ENCODE peak calls at places on chromosomes 2 and 18, in nine cellular contexts. One of them, this sample, is unnamed.

GRCh38 chr18:77765468-77765867 is 515.8 kb downstream of the GALR1 start:
- DNase-seq in trophoblast cell: no peak
- DNase-seq in GM23248: peak
- DNase-seq in mesendoderm: peak
- DNase-seq in endodermal cell: peak
- DNase-seq in SK-N-MC: no peak
- DNase-seq in fibroblast of lung: peak
- DNase-seq in IMR-90: no peak
- DNase-seq in H9: no peak
- DNase-seq in this sample: no peak

GRCh38 chr2:85577386-85578242 is at the start of gene VAMP8:
- DNase-seq in trophoblast cell: peak
- DNase-seq in GM23248: no peak
- DNase-seq in mesendoderm: peak
- DNase-seq in endodermal cell: peak
- DNase-seq in SK-N-MC: no peak
- DNase-seq in fibroblast of lung: no peak
- DNase-seq in IMR-90: no peak
- DNase-seq in H9: peak
- DNase-seq in this sample: peak

GRCh38 chr18:52979888-52980287 is 639.9 kb downstream of the DCC start:
- DNase-seq in trophoblast cell: no peak
- DNase-seq in GM23248: no peak
- DNase-seq in mesendoderm: peak
- DNase-seq in endodermal cell: no peak
- DNase-seq in SK-N-MC: no peak
- DNase-seq in fibroblast of lung: no peak
- DNase-seq in IMR-90: no peak
- DNase-seq in H9: no peak
- DNase-seq in this sample: no peak

GRCh38 chr2:96642564-96643350 is at the start of gene FER1L5:
- DNase-seq in trophoblast cell: no peak
- DNase-seq in GM23248: peak
- DNase-seq in mesendoderm: peak
- DNase-seq in endodermal cell: peak
- DNase-seq in SK-N-MC: peak
- DNase-seq in fibroblast of lung: peak
- DNase-seq in IMR-90: peak
- DNase-seq in H9: peak
- DNase-seq in this sample: peak

GRCh38 chr2:84839851-84840250 is 41.0 kb downstream of the TRABD2A start:
- DNase-seq in trophoblast cell: no peak
- DNase-seq in GM23248: no peak
- DNase-seq in mesendoderm: peak
- DNase-seq in endodermal cell: no peak
- DNase-seq in SK-N-MC: no peak
- DNase-seq in fibroblast of lung: no peak
- DNase-seq in IMR-90: no peak
- DNase-seq in H9: no peak
- DNase-seq in this sample: no peak

GRCh38 chr2:51251356-51251755 is 219.4 kb upstream of the NRXN1 start:
- DNase-seq in trophoblast cell: no peak
- DNase-seq in GM23248: no peak
- DNase-seq in mesendoderm: no peak
- DNase-seq in endodermal cell: no peak
- DNase-seq in SK-N-MC: no peak
- DNase-seq in fibroblast of lung: no peak
- DNase-seq in IMR-90: no peak
- DNase-seq in H9: no peak
- DNase-seq in this sample: no peak

GRCh38 chr2:100730290-100730868 is 89.6 kb upstream of the NPAS2 start:
- DNase-seq in trophoblast cell: peak
- DNase-seq in GM23248: peak
- DNase-seq in mesendoderm: peak
- DNase-seq in endodermal cell: peak
- DNase-seq in SK-N-MC: no peak
- DNase-seq in fibroblast of lung: peak
- DNase-seq in IMR-90: peak
- DNase-seq in H9: peak
- DNase-seq in this sample: no peak

GRCh38 chr2:168156661-168157060 is 90.7 kb downstream of the STK39 start:
- DNase-seq in trophoblast cell: no peak
- DNase-seq in GM23248: peak
- DNase-seq in mesendoderm: peak
- DNase-seq in endodermal cell: no peak
- DNase-seq in SK-N-MC: peak
- DNase-seq in fibroblast of lung: peak
- DNase-seq in IMR-90: peak
- DNase-seq in H9: no peak
- DNase-seq in this sample: no peak

GRCh38 chr2:200302940-200303727 is 3.4 kb upstream of the SPATS2L start:
- DNase-seq in trophoblast cell: peak
- DNase-seq in GM23248: peak
- DNase-seq in mesendoderm: peak
- DNase-seq in endodermal cell: no peak
- DNase-seq in SK-N-MC: no peak
- DNase-seq in fibroblast of lung: peak
- DNase-seq in IMR-90: peak
- DNase-seq in H9: no peak
- DNase-seq in this sample: no peak

GRCh38 chr2:164722604-164723338 is 101.5 kb upstream of the GRB14 start:
- DNase-seq in trophoblast cell: no peak
- DNase-seq in GM23248: peak
- DNase-seq in mesendoderm: no peak
- DNase-seq in endodermal cell: no peak
- DNase-seq in SK-N-MC: no peak
- DNase-seq in fibroblast of lung: no peak
- DNase-seq in IMR-90: no peak
- DNase-seq in H9: no peak
- DNase-seq in this sample: no peak

GRCh38 chr2:164717000-164717597 is 95.8 kb upstream of the GRB14 start:
- DNase-seq in trophoblast cell: no peak
- DNase-seq in GM23248: peak
- DNase-seq in mesendoderm: no peak
- DNase-seq in endodermal cell: no peak
- DNase-seq in SK-N-MC: no peak
- DNase-seq in fibroblast of lung: no peak
- DNase-seq in IMR-90: peak
- DNase-seq in H9: no peak
- DNase-seq in this sample: no peak

GRCh38 chr2:164721425-164721824 is 100.1 kb upstream of the GRB14 start:
- DNase-seq in trophoblast cell: no peak
- DNase-seq in GM23248: no peak
- DNase-seq in mesendoderm: no peak
- DNase-seq in endodermal cell: no peak
- DNase-seq in SK-N-MC: no peak
- DNase-seq in fibroblast of lung: no peak
- DNase-seq in IMR-90: no peak
- DNase-seq in H9: no peak
- DNase-seq in this sample: no peak

GRCh38 chr2:164725542-164725941 is 104.3 kb upstream of the GRB14 start:
- DNase-seq in trophoblast cell: no peak
- DNase-seq in GM23248: no peak
- DNase-seq in mesendoderm: no peak
- DNase-seq in endodermal cell: no peak
- DNase-seq in SK-N-MC: no peak
- DNase-seq in fibroblast of lung: no peak
- DNase-seq in IMR-90: no peak
- DNase-seq in H9: no peak
- DNase-seq in this sample: no peak

DNA sequence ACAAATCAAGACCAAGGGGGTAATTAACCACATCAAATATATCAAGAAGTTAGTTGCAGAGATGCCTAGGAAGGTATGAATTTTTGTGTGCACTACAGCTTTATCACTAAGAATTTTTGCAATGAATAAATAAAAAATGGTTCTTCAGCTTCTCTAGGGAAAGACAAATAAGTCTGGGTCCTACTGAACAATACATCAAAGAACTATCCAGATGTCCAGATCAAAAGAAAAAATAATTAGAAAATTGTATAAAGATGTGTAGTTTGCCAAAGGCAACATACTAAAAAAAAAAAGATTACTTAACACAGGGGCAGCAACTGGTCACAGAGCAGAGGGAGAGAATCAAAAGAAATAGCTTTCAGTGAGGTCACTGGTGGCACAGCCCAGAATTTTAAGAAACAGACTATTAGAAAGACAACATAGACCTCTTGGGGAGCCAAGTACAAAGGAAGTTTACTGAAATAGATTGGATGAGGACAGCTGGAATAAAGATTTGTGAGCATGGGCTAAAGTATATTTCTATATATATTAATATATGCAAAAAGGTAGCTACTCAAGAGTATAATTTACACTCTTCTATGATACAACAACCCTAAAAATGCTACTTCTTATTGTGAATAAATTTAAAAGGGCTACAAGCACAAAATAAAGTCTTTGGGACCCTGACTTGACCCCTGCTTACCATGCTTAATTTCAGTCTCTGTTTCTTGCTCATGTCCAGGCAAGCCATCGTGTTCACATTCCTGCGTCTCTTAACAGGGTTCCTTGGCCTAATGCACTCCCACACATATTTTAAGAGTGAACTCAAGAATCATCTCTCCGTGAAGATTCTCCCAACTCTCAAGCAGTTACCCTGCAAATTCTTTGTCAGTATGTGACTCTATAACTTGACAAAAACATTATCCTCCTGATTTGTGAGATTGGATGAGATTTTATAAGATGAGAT is 99.0 kb upstream of the GRB14 start:
- DNase-seq in trophoblast cell: no peak
- DNase-seq in GM23248: peak
- DNase-seq in mesendoderm: no peak
- DNase-seq in endodermal cell: no peak
- DNase-seq in SK-N-MC: no peak
- DNase-seq in fibroblast of lung: peak
- DNase-seq in IMR-90: peak
- DNase-seq in H9: no peak
- DNase-seq in this sample: no peak
- H3K9ac ChIP-seq in trophoblast cell: no peak
- H3K9ac ChIP-seq in GM23248: no peak
- H3K9ac ChIP-seq in mesendoderm: no peak
- H3K9ac ChIP-seq in endodermal cell: no peak
- H3K9ac ChIP-seq in SK-N-MC: no peak
- H3K9ac ChIP-seq in fibroblast of lung: no peak
- H3K9ac ChIP-seq in IMR-90: no peak
- H3K9ac ChIP-seq in H9: no peak
- H3K9ac ChIP-seq in this sample: no peak

GRCh38 chr2:19346983-19347618 is 11.3 kb downstream of the OSR1 start:
- DNase-seq in trophoblast cell: no peak
- DNase-seq in GM23248: no peak
- DNase-seq in mesendoderm: no peak
- DNase-seq in endodermal cell: no peak
- DNase-seq in SK-N-MC: no peak
- DNase-seq in fibroblast of lung: no peak
- DNase-seq in IMR-90: no peak
- DNase-seq in H9: no peak
- DNase-seq in this sample: no peak
- H3K9ac ChIP-seq in trophoblast cell: peak
- H3K9ac ChIP-seq in GM23248: peak
- H3K9ac ChIP-seq in mesendoderm: peak
- H3K9ac ChIP-seq in endodermal cell: peak
- H3K9ac ChIP-seq in SK-N-MC: peak
- H3K9ac ChIP-seq in fibroblast of lung: peak
- H3K9ac ChIP-seq in IMR-90: peak
- H3K9ac ChIP-seq in H9: peak
- H3K9ac ChIP-seq in this sample: peak

GRCh38 chr2:9968940-9969497 is 17.5 kb downstream of the GRHL1 start:
- DNase-seq in trophoblast cell: no peak
- DNase-seq in GM23248: no peak
- DNase-seq in mesendoderm: no peak
- DNase-seq in endodermal cell: no peak
- DNase-seq in SK-N-MC: no peak
- DNase-seq in fibroblast of lung: no peak
- DNase-seq in IMR-90: no peak
- DNase-seq in H9: no peak
- DNase-seq in this sample: no peak

GRCh38 chr2:9971890-9972289 is 20.4 kb downstream of the GRHL1 start:
- DNase-seq in trophoblast cell: no peak
- DNase-seq in GM23248: no peak
- DNase-seq in mesendoderm: no peak
- DNase-seq in endodermal cell: no peak
- DNase-seq in SK-N-MC: no peak
- DNase-seq in fibroblast of lung: no peak
- DNase-seq in IMR-90: no peak
- DNase-seq in H9: no peak
- DNase-seq in this sample: no peak

GRCh38 chr2:9971105-9971818 is 19.8 kb downstream of the GRHL1 start:
- DNase-seq in trophoblast cell: peak
- DNase-seq in GM23248: peak
- DNase-seq in mesendoderm: no peak
- DNase-seq in endodermal cell: no peak
- DNase-seq in SK-N-MC: no peak
- DNase-seq in fibroblast of lung: peak
- DNase-seq in IMR-90: peak
- DNase-seq in H9: no peak
- DNase-seq in this sample: no peak

GRCh38 chr2:9972621-9973445 is 21.3 kb downstream of the GRHL1 start:
- DNase-seq in trophoblast cell: peak
- DNase-seq in GM23248: peak
- DNase-seq in mesendoderm: no peak
- DNase-seq in endodermal cell: no peak
- DNase-seq in SK-N-MC: no peak
- DNase-seq in fibroblast of lung: peak
- DNase-seq in IMR-90: peak
- DNase-seq in H9: no peak
- DNase-seq in this sample: no peak

GRCh38 chr2:9970386-9971044 is 19.0 kb downstream of the GRHL1 start:
- DNase-seq in trophoblast cell: no peak
- DNase-seq in GM23248: peak
- DNase-seq in mesendoderm: no peak
- DNase-seq in endodermal cell: no peak
- DNase-seq in SK-N-MC: no peak
- DNase-seq in fibroblast of lung: no peak
- DNase-seq in IMR-90: no peak
- DNase-seq in H9: no peak
- DNase-seq in this sample: no peak
- H3K9ac ChIP-seq in trophoblast cell: no peak
- H3K9ac ChIP-seq in GM23248: peak
- H3K9ac ChIP-seq in mesendoderm: no peak
- H3K9ac ChIP-seq in endodermal cell: no peak
- H3K9ac ChIP-seq in SK-N-MC: no peak
- H3K9ac ChIP-seq in fibroblast of lung: no peak
- H3K9ac ChIP-seq in IMR-90: no peak
- H3K9ac ChIP-seq in H9: no peak
- H3K9ac ChIP-seq in this sample: no peak

GRCh38 chr2:187408926-187409325 is 39.1 kb downstream of the CALCRL start:
- DNase-seq in trophoblast cell: no peak
- DNase-seq in GM23248: no peak
- DNase-seq in mesendoderm: no peak
- DNase-seq in endodermal cell: no peak
- DNase-seq in SK-N-MC: no peak
- DNase-seq in fibroblast of lung: no peak
- DNase-seq in IMR-90: no peak
- DNase-seq in H9: no peak
- DNase-seq in this sample: no peak
- H3K9ac ChIP-seq in trophoblast cell: no peak
- H3K9ac ChIP-seq in GM23248: no peak
- H3K9ac ChIP-seq in mesendoderm: no peak
- H3K9ac ChIP-seq in endodermal cell: no peak
- H3K9ac ChIP-seq in SK-N-MC: no peak
- H3K9ac ChIP-seq in fibroblast of lung: no peak
- H3K9ac ChIP-seq in IMR-90: no peak
- H3K9ac ChIP-seq in H9: no peak
- H3K9ac ChIP-seq in this sample: no peak

This sample was measured in kidney.